ENCODE peak calls at places on chromosome 17, in nine cellular contexts. O is brain microvascular endothelial cell, Z is coronary artery, N is pancreas, H is Panc1, V is breast epithelium, K is PC-3, S is colonic mucosa, G is fibroblast of lung. R is an unnamed sample.

GRCh38 chr17:43011728-43012472 is 5.3 kb downstream of the IFI35 start:
- DNase-seq in S (no peak), N (no peak), H (no peak), V (no peak), O (no peak), K (no peak), Z (no peak), G (no peak), R (no peak)

GRCh38 chr17:20224379-20224778 is 215.2 kb downstream of the SPECC1 start:
- DNase-seq in S (no peak), G (no peak), H (no peak), N (no peak), Z (no peak), V (no peak), K (no peak), O (no peak), R (no peak)

GRCh38 chr17:29731589-29731929 is 108.8 kb upstream of the CORO6 start:
- DNase-seq in G (no peak), N (no peak), S (no peak), O (no peak), V (no peak), Z (no peak), K (no peak), H (no peak), R (no peak)

GRCh38 chr17:38735161-38735997 is 5.2 kb downstream of the CISD3 start:
- DNase-seq in N (peak; percentile 75), Z (no peak), S (peak; percentile 69), G (peak; percentile 38), K (peak; percentile 21), O (no peak), H (no peak), V (no peak), R (no peak)

GRCh38 chr17:74742978-74743545 is 5.4 kb upstream of the NHERF1 start:
- DNase-seq in N (no peak), Z (no peak), G (no peak), O (no peak), S (no peak), K (no peak), H (no peak), V (no peak), R (no peak)

GRCh38 chr17:31696184-31696602 is 162.9 kb downstream of the COPRS start:
- DNase-seq in O (peak; percentile 53), Z (peak; percentile 92), H (no peak), K (no peak), N (peak; percentile 50), G (peak; percentile 96), S (peak; percentile 40), V (peak; percentile 70), R (peak; percentile 95)

GRCh38 chr17:64441772-64442549 is 7.0 kb upstream of the MILR1 start:
- DNase-seq in O (peak; percentile 71), S (no peak), Z (no peak), K (no peak), N (no peak), H (no peak), V (no peak), G (peak; percentile 52), R (no peak)

GRCh38 chr17:48492401-48493298 is 38.2 kb downstream of the HOXB1 start:
- DNase-seq in K (peak; percentile 77), G (peak; percentile 89), O (no peak), Z (no peak), S (peak; percentile 79), N (peak; percentile 62), V (peak; percentile 76), H (no peak), R (no peak)

GRCh38 chr17:7336240-7337175 is at the start of gene ACAP1:
- DNase-seq in K (no peak), O (no peak), G (no peak), S (peak; percentile 65), H (no peak), N (peak; percentile 20), Z (no peak), V (no peak), R (no peak)

GRCh38 chr17:2936771-2937321 is 126.6 kb downstream of the OR1D5 start:
- DNase-seq in G (no peak), O (no peak), K (no peak), S (no peak), Z (no peak), H (no peak), N (no peak), V (no peak), R (no peak)

GRCh38 chr17:71071837-71072236 is 902.5 kb downstream of the KCNJ2 start:
- DNase-seq in G (peak; percentile 99), V (no peak), K (peak; percentile 100), H (peak; percentile 55), N (no peak), O (peak; percentile 100), S (no peak), Z (no peak), R (peak; percentile 97)

GRCh38 chr17:48718781-48719641 is 3.3 kb downstream of the PRAC1 start:
- DNase-seq in K (peak; percentile 47), V (no peak), O (no peak), G (no peak), N (no peak), Z (peak; percentile 62), H (no peak), S (peak; percentile 46), R (no peak)

GRCh38 chr17:4823373-4824089 is 9.6 kb upstream of the MINK1 start:
- DNase-seq in Z (no peak), N (no peak), H (no peak), G (no peak), S (no peak), K (no peak), V (no peak), O (no peak), R (no peak)

GRCh38 chr17:63542942-63543821 is 7.1 kb upstream of the DCAF7 start:
- DNase-seq in S (peak; percentile 43), N (peak; percentile 83), H (no peak), G (no peak), O (no peak), V (peak; percentile 22), K (no peak), Z (peak; percentile 63), R (no peak)

GRCh38 chr17:48375356-48375755 is 54.7 kb downstream of the SKAP1 start:
- DNase-seq in K (no peak), O (no peak), V (no peak), Z (no peak), G (peak; percentile 71), H (no peak), S (no peak), N (no peak), R (peak; percentile 0)

GRCh38 chr17:16440814-16441629 is 25.7 kb downstream of the TRPV2 start:
- DNase-seq in N (no peak), S (no peak), V (no peak), K (no peak), H (no peak), G (no peak), Z (no peak), O (no peak), R (no peak)

GRCh38 chr17:59427425-59427921 is 96.0 kb downstream of the YPEL2 start:
- DNase-seq in O (peak; percentile 71), K (peak; percentile 30), G (peak; percentile 23), S (no peak), V (no peak), N (no peak), Z (no peak), H (no peak), R (no peak)

GRCh38 chr17:9473716-9474115 is 101.9 kb downstream of the STX8 start:
- DNase-seq in O (peak; percentile 32), G (peak; percentile 6), V (no peak), N (no peak), Z (no peak), H (no peak), S (no peak), K (no peak), R (peak; percentile 95)

DNA sequence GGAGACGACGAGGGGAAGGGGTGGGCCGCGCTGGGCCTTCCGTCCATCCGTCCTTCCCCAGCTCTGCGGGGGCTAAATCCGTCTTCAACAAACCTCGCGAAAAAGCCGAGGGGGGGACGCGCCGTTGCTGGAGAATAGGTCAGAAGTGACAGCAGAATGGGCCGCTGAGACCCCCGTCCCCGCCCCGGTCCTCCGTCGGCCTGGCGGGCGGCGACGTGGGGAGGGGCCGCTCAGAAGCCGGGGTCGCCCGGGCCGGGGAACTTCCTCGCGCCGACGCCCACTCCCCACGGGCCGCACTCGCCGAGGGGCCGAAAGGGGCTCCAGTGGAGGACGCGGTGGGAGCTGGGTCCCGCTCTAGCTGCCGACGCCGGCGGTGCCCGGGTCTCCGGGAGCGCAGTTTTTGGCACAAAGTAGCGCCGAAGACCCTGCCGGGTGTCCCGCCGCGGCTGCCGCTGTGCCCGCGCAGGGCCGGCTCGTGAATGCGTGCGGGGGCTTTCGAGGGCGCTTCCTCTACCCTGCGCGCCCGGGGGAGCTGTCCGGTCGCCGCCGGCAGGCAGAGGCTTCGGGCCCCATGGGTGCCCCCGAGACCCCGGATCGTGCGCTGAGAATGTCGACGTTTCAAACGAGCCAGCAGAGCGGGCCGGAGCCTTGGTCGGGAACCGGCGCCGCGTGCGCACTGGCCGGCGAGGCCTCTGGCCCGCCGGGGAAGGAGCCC is 46.4 kb upstream of the SLC38A10 start:
- DNase-seq in K (peak; percentile 28), N (peak; percentile 60), O (no peak), Z (no peak), H (no peak), G (no peak), S (no peak), V (no peak), R (no peak)
- H3K4me3 ChIP-seq in K (peak overlapping the region; percentile 79), N (peak overlapping the region; percentile 86), O (peak overlapping the region; percentile 95), Z (peak overlapping the region; percentile 89), H (peak overlapping the region; percentile 100), G (peak overlapping the region; percentile 33), S (peak overlapping the region; percentile 44), V (peak overlapping the region; percentile 81), R (peak overlapping the region; percentile 96)

DNA sequence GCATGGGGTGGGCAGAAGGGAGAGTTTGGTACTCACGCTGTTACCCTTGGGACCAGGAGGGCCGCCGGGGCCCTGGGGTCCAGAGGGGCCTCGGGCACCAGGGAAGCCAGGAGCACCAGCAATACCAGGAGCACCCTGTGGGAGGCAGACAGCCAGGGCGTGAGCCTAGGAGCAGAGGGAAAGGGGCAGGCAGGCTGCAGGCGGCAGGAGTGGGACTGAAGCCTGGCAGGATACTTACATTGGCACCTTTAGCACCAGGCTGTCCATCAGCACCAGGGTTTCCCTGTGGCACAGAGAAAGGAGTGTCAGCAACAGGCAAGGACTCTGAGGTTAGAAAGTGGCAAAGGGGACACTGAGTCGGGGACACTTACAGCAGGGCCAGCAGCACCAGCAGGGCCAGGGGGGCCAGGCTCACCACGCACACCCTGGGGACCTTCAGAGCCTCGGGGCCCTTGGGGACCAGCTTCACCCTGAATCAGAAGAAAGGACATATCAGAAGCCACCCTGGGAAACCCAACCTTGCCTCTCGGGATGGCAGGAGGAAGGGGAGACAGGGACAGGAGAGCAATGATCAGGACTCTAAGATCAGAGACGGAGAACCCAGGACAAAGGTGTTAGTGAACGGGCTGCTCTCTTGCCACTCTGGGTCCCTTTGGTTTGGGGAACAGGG is 6.1 kb downstream of the COL1A1 start:
- DNase-seq in S (no peak), N (peak; percentile 12), V (no peak), G (no peak), H (no peak), K (no peak), Z (no peak), O (no peak), R (no peak)
- TF ChIP-seq CTCF in S (no peak), N (no peak), V (no peak), G (peak; percentile 38), H (no peak), K (peak; percentile 30), Z (no peak), O (peak; percentile 68), R (peak; percentile 34)

GRCh38 chr17:27263386-27263785 is 30.5 kb upstream of the WSB1 start:
- DNase-seq in K (no peak), Z (no peak), O (no peak), N (no peak), V (no peak), S (no peak), H (no peak), G (no peak), R (no peak)
- H3K4me3 ChIP-seq in K (no peak overlapping the region), Z (no peak overlapping the region), O (no peak overlapping the region), N (no peak overlapping the region), V (no peak overlapping the region), S (no peak overlapping the region), H (no peak overlapping the region), G (no peak overlapping the region), R (no peak overlapping the region)

GRCh38 chr17:68431661-68432071 is 25.6 kb downstream of the WIPI1 start:
- DNase-seq in N (no peak), G (peak; percentile 38), H (no peak), Z (no peak), O (peak; percentile 35), K (peak; percentile 45), V (no peak), S (peak; percentile 15), R (peak; percentile 15)
- TF ChIP-seq CTCF in N (no peak), G (peak; percentile 32), H (no peak), Z (no peak), O (peak; percentile 56), K (peak; percentile 70), V (no peak), S (no peak), R (peak; percentile 45)

R was measured in astrocyte of the cerebellum.